ENCODE peak calls at places on chromosomes 11 and 22, in four cellular contexts. Y is CD8-positive, alpha-beta memory T cell; B is K562; R is RWPE2. K is an unnamed sample.

GRCh38 chr11:87719311-87720073 is 455.8 kb downstream of the RAB38 start:
- DNase-seq in Y (no peak), B (no peak), R (no peak), K (no peak)

GRCh38 chr22:42685941-42686666 is 34.6 kb downstream of the A4GALT start:
- DNase-seq in Y (no peak), B (no peak), R (no peak), K (no peak)

GRCh38 chr11:102666331-102666957 is 39.1 kb downstream of the MMP27 start:
- DNase-seq in Y (peak), B (peak), R (no peak), K (no peak)

GRCh38 chr22:35140879-35141745 is 75.2 kb downstream of the ISX start:
- DNase-seq in Y (no peak), B (peak), R (no peak), K (no peak)

GRCh38 chr11:62140302-62141110 is 16.7 kb downstream of the INCENP start:
- DNase-seq in Y (no peak), B (no peak), R (no peak), K (no peak)

GRCh38 chr22:44884968-44885805 is 124.6 kb downstream of the PHF21B start:
- DNase-seq in Y (no peak), B (no peak), R (no peak), K (no peak)

GRCh38 chr11:64251986-64252837 is 882 bp downstream of the PLCB3 start:
- DNase-seq in Y (no peak), B (peak), R (no peak), K (no peak)

GRCh38 chr22:29343313-29343805 is 27.9 kb upstream of the RASL10A start:
- DNase-seq in Y (no peak), B (no peak), R (no peak), K (peak)

GRCh38 chr22:40480996-40481395 is 110.6 kb downstream of the SGSM3 start:
- DNase-seq in Y (no peak), B (no peak), R (no peak), K (no peak)

GRCh38 chr11:62805991-62806441 is 776 bp upstream of the NXF1 start:
- DNase-seq in Y (no peak), B (peak), R (no peak), K (no peak)

GRCh38 chr11:117873828-117874125 is 2.7 kb downstream of the FXYD6 start:
- DNase-seq in Y (no peak), B (no peak), R (no peak), K (no peak)
- H3K27ac ChIP-seq in Y (no peak), B (no peak), R (no peak), K (peak)

GRCh38 chr11:69059429-69059828 is 10.7 kb downstream of the TPCN2 start:
- DNase-seq in Y (no peak), B (no peak), R (no peak), K (no peak)

GRCh38 chr11:69060005-69060404 is 11.3 kb downstream of the TPCN2 start:
- DNase-seq in Y (no peak), B (no peak), R (peak), K (no peak)

GRCh38 chr11:69057236-69057635 is 8.5 kb downstream of the TPCN2 start:
- DNase-seq in Y (no peak), B (no peak), R (no peak), K (no peak)

GRCh38 chr11:69057801-69058200 is 9.1 kb downstream of the TPCN2 start:
- DNase-seq in Y (no peak), B (no peak), R (peak), K (no peak)

GRCh38 chr11:69058501-69059270 is 10.0 kb downstream of the TPCN2 start:
- DNase-seq in Y (no peak), B (no peak), R (no peak), K (no peak)
- H3K27ac ChIP-seq in Y (no peak), B (no peak), R (no peak), K (no peak)

GRCh38 chr11:118312328-118312727 is 7.8 kb downstream of the CD3E start:
- DNase-seq in Y (no peak), B (no peak), R (no peak), K (no peak)
- H3K27ac ChIP-seq in Y (no peak), B (no peak), R (no peak), K (no peak)

GRCh38 chr11:128891912-128892398 is 799 bp downstream of the KCNJ5 start:
- DNase-seq in Y (no peak), B (no peak), R (no peak), K (no peak)

GRCh38 chr11:128890216-128890542 is 977 bp upstream of the KCNJ5 start:
- DNase-seq in Y (no peak), B (no peak), R (no peak), K (no peak)

GRCh38 chr11:128892866-128893565 is 1.9 kb downstream of the KCNJ5 start:
- DNase-seq in Y (no peak), B (no peak), R (no peak), K (no peak)

GRCh38 chr11:128890543-128891409 is at the start of gene KCNJ5:
- DNase-seq in Y (no peak), B (no peak), R (no peak), K (no peak)

GRCh38 chr11:128891410-128891861 is 280 bp downstream of the KCNJ5 start:
- DNase-seq in Y (no peak), B (no peak), R (no peak), K (no peak)
- H3K27ac ChIP-seq in Y (no peak), B (no peak), R (no peak), K (peak)